ENCODE peak calls at places on chromosomes 4 and X, in five cellular contexts. P is neural progenitor cell, B is GM23248, K is hepatocyte, Z is SK-N-SH. T is an unnamed sample.

GRCh38 chr4:128468485-128468989 is 180.9 kb upstream of the PGRMC2 start:
- DNase-seq in K (peak; percentile 76), Z (peak; percentile 37), P (no peak), B (peak; percentile 98), T (peak; percentile 83)

GRCh38 chrX:68941385-68941952 is 112.6 kb downstream of the EFNB1 start:
- DNase-seq in K (no peak), Z (no peak), P (no peak), B (no peak), T (no peak)

GRCh38 chr4:105741548-105741947 is 33.0 kb downstream of the GSTCD start:
- DNase-seq in K (no peak), P (no peak), Z (peak; percentile 10), B (peak; percentile 46), T (no peak)

GRCh38 chr4:186746581-186746980 is 22.9 kb upstream of the FAT1 start:
- DNase-seq in P (no peak), Z (no peak), B (peak; percentile 82), K (no peak), T (no peak)

GRCh38 chrX:24513416-24513815 is 48.3 kb downstream of the PDK3 start:
- DNase-seq in B (no peak), K (no peak), P (no peak), Z (no peak), T (peak; percentile 28)

GRCh38 chr4:175539498-175539897 is 272.6 kb downstream of the GPM6A start:
- DNase-seq in K (no peak), Z (no peak), B (no peak), P (no peak), T (peak; percentile 3)

GRCh38 chr4:149788286-149788685 is 27.4 kb downstream of the IQCM start:
- DNase-seq in K (no peak), P (no peak), B (no peak), Z (no peak), T (no peak)

GRCh38 chr4:15344041-15344440 is 83.8 kb upstream of the C1QTNF7 start:
- DNase-seq in B (peak; percentile 58), K (no peak), Z (no peak), P (no peak), T (no peak)

GRCh38 chr4:115154826-115155225 is 41.4 kb upstream of the NDST4 start:
- DNase-seq in P (peak; percentile 41), K (no peak), B (peak; percentile 60), Z (no peak), T (peak; percentile 8)

GRCh38 chrX:134990475-134991473 is at the start of gene SMIM10:
- DNase-seq in Z (peak; percentile 78), K (peak; percentile 72), P (peak; percentile 43), B (peak; percentile 85), T (no peak)

GRCh38 chr4:4524364-4524763 is 17.5 kb downstream of the STX18 start:
- DNase-seq in P (peak; percentile 71), K (no peak), B (peak; percentile 27), Z (no peak), T (no peak)

GRCh38 chr4:99201687-99202086 is 17.4 kb downstream of the ADH6 start:
- DNase-seq in P (no peak), B (peak; percentile 53), K (no peak), Z (no peak), T (no peak)

DNA sequence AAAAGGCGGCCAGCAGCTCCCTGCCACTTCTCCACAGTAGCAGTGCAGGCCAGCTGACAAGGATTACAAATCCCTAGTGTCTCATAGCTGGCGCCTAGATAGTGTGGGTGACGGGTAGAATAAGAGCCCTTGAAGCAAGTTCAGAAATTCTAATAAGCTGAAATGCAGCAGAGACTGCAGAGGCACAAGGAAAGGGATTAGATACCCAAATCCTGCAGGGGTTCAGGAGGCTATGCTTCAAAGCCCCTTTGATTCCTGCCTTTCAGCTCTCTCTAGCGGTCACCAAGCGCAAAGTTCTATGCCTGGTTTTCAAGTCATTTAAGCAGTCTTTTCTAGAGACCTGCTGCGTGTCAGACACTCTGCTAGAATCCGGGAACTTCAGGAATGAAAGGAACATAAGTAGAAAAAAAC is 79.2 kb downstream of the RLIM start:
- DNase-seq in K (peak; percentile 62), P (peak; percentile 69), Z (peak; percentile 54), B (peak; percentile 65), T (peak; percentile 54)
- TF ChIP-seq EZH2phosphoT487 in K (no peak), P (no peak), Z (no peak), B (no peak), T (no peak)

GRCh38 chrX:47422444-47422843 is 52.1 kb downstream of the ZNF157 start:
- DNase-seq in Z (no peak), K (no peak), P (no peak), B (no peak), T (no peak)
- H3K9me3 ChIP-seq in Z (no peaks in the 10 kb centered on the region), K (no peaks in the 10 kb centered on the region), P (peaks cover 5% of the 10 kb centered on the region), B (no peaks in the 10 kb centered on the region), T (no peaks in the 10 kb centered on the region)

GRCh38 chr4:6324999-6325790 is 55.5 kb downstream of the WFS1 start:
- DNase-seq in B (peak; percentile 79), Z (no peak), P (peak; percentile 50), K (peak; percentile 57), T (peak; percentile 73)
- TF ChIP-seq EZH2phosphoT487 in B (no peak), Z (no peak), P (no peak), K (no peak), T (no peak)

GRCh38 chr4:252065-252601 is 53.1 kb downstream of the ZNF732 start:
- DNase-seq in Z (no peak), P (no peak), B (no peak), K (no peak), T (no peak)
- H3K9me3 ChIP-seq in Z (peaks cover 45% of the 10 kb centered on the region), P (peaks cover 67% of the 10 kb centered on the region), B (peaks cover 15% of the 10 kb centered on the region), K (peaks cover 22% of the 10 kb centered on the region), T (peaks cover 46% of the 10 kb centered on the region)

DNA sequence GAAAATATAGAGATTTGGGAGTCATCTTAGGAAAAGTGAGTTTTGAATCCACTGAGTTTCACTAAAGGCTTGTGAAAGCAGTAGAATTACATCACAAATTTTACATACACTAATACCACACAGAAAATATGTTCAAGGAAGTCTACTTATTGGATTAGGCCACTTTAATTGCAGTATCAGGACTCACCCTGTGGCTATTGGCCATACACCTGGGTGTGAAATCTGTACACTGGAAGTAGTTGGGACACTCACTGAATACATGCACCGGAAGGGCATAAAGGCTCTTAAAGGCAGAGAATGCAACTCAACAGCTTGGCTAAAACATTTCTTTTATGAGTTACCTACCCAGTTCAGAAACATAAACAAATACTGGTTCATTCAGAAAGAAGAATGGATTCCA is 19.8 kb downstream of the MAOB start:
- DNase-seq in K (no peak), P (no peak), Z (no peak), B (no peak), T (no peak)
- TF ChIP-seq EZH2phosphoT487 in K (no peak), P (no peak), Z (no peak), B (no peak), T (no peak)

DNA sequence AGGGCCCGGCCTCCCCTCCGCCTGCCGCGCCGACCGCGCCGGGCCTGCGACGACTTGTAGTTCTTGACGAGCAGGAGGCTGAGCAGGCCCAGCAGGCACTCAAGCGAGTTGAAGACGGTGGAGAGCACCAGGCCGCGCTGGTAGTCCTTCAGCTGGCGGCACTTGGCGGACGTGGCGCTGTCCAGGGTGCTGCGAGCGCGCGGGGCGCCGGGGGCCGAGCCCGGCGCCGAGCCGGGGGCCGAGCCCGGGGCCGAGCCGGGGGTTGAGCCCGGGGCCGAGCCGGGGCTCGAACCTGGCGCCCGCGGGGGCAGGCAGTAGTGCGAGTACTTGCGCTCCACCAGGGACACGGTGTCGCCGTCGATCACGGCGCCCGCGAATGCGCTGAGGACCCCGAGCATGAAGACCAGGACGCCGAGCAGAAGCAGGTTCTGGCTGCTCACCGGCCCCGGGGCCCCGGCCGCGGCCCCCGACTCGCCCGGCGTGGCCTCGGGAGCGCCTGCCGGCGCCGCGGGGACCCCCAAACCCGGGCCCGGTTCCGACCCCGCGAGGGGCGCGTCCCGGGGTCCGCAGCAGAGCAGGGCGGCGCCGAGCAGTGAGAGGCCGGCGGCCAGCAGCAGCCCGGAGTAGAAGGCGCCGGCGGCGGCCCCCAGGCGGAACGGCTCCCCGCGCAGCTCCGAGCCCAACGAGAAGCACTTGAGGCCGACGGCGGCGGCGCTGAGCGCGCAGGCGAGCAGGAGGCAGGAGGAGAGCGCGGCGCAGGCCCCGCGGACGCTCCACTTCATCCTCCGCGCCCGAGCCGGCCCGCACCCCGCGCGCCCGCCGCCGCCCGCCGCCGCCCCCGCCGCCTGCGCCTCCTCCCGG is 584 bp downstream of the TMEM271 start:
- DNase-seq in P (peak; percentile 92), B (peak; percentile 74), Z (peak; percentile 68), K (peak; percentile 85), T (no peak)
- H3K9me3 ChIP-seq in P (no peaks in the 10 kb centered on the region), B (no peaks in the 10 kb centered on the region), Z (no peaks in the 10 kb centered on the region), K (no peaks in the 10 kb centered on the region), T (no peaks in the 10 kb centered on the region)